ENCODE peak calls at places on chromosomes 16 and 17, in ten cellular contexts. G is trophoblast cell; N is OCI-LY7; K is foreskin keratinocyte; O is aorta; W is cardiac muscle cell; C is thoracic aorta; D is esophagus muscularis mucosa; I is CD4-positive, CD25-positive, alpha-beta regulatory T cell; F is tibial artery. A is an unnamed sample. For H3K4me1, the result is how much of the 10 kb centered on the place peaks cover.

GRCh38 chr17:67585077-67585602 is 132.6 kb upstream of the NOL11 start:
- DNase-seq in G (peak), F (no peak), I (no peak), O (no peak), K (no peak), W (no peak), N (no peak), C (no peak), D (no peak), A (no peak)

GRCh38 chr16:75267631-75268264 is 16.3 kb upstream of the BCAR1 start:
- DNase-seq in O (peak), I (no peak), F (no peak), K (peak), G (peak), D (no peak), W (no peak), N (no peak), C (no peak), A (peak)

GRCh38 chr16:30112197-30113030 is 923 bp downstream of the GDPD3 start:
- DNase-seq in N (peak), K (no peak), G (peak), I (peak), F (peak), O (peak), D (no peak), W (peak), C (no peak), A (peak)

GRCh38 chr17:45132302-45132568 is at the start of gene PLCD3:
- DNase-seq in D (no peak), G (no peak), K (no peak), F (no peak), N (no peak), W (no peak), O (no peak), C (no peak), I (no peak), A (no peak)

GRCh38 chr17:21039839-21040575 is 2.8 kb downstream of the USP22 start:
- DNase-seq in W (peak), K (no peak), I (peak), N (peak), O (no peak), G (peak), D (no peak), F (no peak), C (no peak), A (no peak)

GRCh38 chr17:73175962-73176565 is 11.3 kb downstream of the SSTR2 start:
- DNase-seq in K (no peak), G (no peak), C (no peak), F (no peak), W (no peak), I (no peak), N (no peak), O (no peak), D (no peak), A (no peak)

GRCh38 chr17:5000237-5000639 is 2.5 kb downstream of the KIF1C start:
- DNase-seq in O (peak), G (no peak), I (no peak), C (peak), F (peak), N (no peak), W (peak), D (no peak), K (no peak), A (peak)

GRCh38 chr17:55964191-55964590 is 189.1 kb upstream of the ANKFN1 start:
- DNase-seq in O (no peak), W (no peak), G (peak), K (no peak), D (no peak), F (no peak), N (no peak), I (no peak), C (no peak), A (no peak)

GRCh38 chr16:84234656-84235285 is 5.0 kb downstream of the KCNG4 start:
- DNase-seq in D (no peak), W (peak), F (no peak), G (no peak), O (no peak), K (no peak), C (no peak), I (no peak), N (no peak), A (no peak)

GRCh38 chr16:46747777-46748651 is at the start of gene MYLK3:
- DNase-seq in N (no peak), K (no peak), G (peak), F (no peak), C (no peak), W (peak), I (no peak), D (no peak), O (no peak), A (peak)

GRCh38 chr16:69798466-69798865 is 36.3 kb downstream of the WWP2 start:
- DNase-seq in F (no peak), W (peak), N (no peak), C (no peak), O (no peak), D (no peak), K (no peak), I (no peak), G (no peak), A (peak)

GRCh38 chr16:54928016-54928356 is 2.7 kb upstream of the IRX5 start:
- DNase-seq in G (peak), K (no peak), N (peak), C (no peak), D (no peak), F (no peak), I (no peak), O (no peak), W (peak), A (no peak)

GRCh38 chr16:50247123-50247905 is 19.0 kb upstream of the ADCY7 start:
- DNase-seq in O (no peak), G (no peak), I (no peak), W (no peak), K (no peak), D (no peak), F (no peak), N (no peak), C (no peak), A (no peak)

GRCh38 chr16:86986809-86987487 is 330.2 kb downstream of the C16orf95 start:
- DNase-seq in D (no peak), F (no peak), N (no peak), C (no peak), G (peak), K (no peak), O (no peak), W (no peak), I (no peak), A (no peak)

GRCh38 chr17:50613596-50613995 is 21.1 kb upstream of the ABCC3 start:
- DNase-seq in O (no peak), G (no peak), K (no peak), N (no peak), W (peak), D (no peak), C (no peak), I (no peak), F (no peak), A (no peak)

GRCh38 chr17:63442549-63443035 is 3.5 kb downstream of the CYB561 start:
- DNase-seq in D (no peak), O (peak), F (no peak), W (no peak), N (peak), G (no peak), C (no peak), I (no peak), K (no peak), A (no peak)

GRCh38 chr17:63433746-63434591 is 12.1 kb downstream of the CYB561 start:
- DNase-seq in K (peak), W (peak), O (peak), G (peak), N (no peak), F (peak), D (peak), I (no peak), C (peak), A (no peak)

GRCh38 chr17:19905514-19905913 is 37.8 kb upstream of the ULK2 start:
- DNase-seq in N (no peak), D (no peak), K (no peak), C (no peak), F (no peak), W (no peak), G (no peak), I (no peak), O (no peak), A (no peak)

GRCh38 chr17:42214156-42214555 is 19.9 kb upstream of the GHDC start:
- DNase-seq in C (no peak), W (no peak), F (no peak), I (no peak), D (no peak), K (no peak), N (no peak), O (no peak), G (peak), A (no peak)

GRCh38 chr17:33120103-33120502 is 128.5 kb downstream of the SPACA3 start:
- DNase-seq in C (no peak), K (no peak), G (no peak), O (no peak), I (no peak), N (no peak), W (no peak), F (no peak), D (no peak), A (no peak)

GRCh38 chr16:3180445-3180878 is 7.5 kb upstream of the OR1F1 start:
- DNase-seq in G (no peak), F (no peak), I (no peak), W (no peak), O (no peak), C (no peak), K (no peak), N (no peak), D (no peak), A (no peak)

GRCh38 chr16:68503334-68503733 is 35.8 kb upstream of the ZFP90 start:
- DNase-seq in I (no peak), C (no peak), N (no peak), O (no peak), G (no peak), D (no peak), W (no peak), F (no peak), K (no peak), A (no peak)

GRCh38 chr17:57109393-57110151 is 24.5 kb downstream of the AKAP1 start:
- DNase-seq in W (peak), G (no peak), C (no peak), O (no peak), F (no peak), K (no peak), I (no peak), D (no peak), N (no peak), A (no peak)

GRCh38 chr17:57108656-57109392 is 23.8 kb downstream of the AKAP1 start:
- DNase-seq in F (peak), C (peak), I (no peak), G (no peak), K (no peak), O (peak), W (no peak), D (no peak), N (no peak), A (no peak)

GRCh38 chr17:57106107-57106835 is 21.2 kb downstream of the AKAP1 start:
- DNase-seq in I (no peak), G (peak), F (no peak), C (no peak), N (no peak), K (no peak), W (no peak), O (no peak), D (no peak), A (no peak)

GRCh38 chr17:57106836-57107497 is 21.9 kb downstream of the AKAP1 start:
- DNase-seq in D (no peak), K (no peak), I (no peak), C (no peak), W (no peak), N (no peak), O (no peak), F (no peak), G (no peak), A (no peak)

GRCh38 chr17:57107498-57108101 is 22.6 kb downstream of the AKAP1 start:
- DNase-seq in K (peak), C (no peak), F (no peak), O (peak), I (no peak), D (no peak), W (no peak), G (no peak), N (no peak), A (peak)
- H3K4me1 ChIP-seq in K (under half), C (half or more), F (half or more), O (under half), I (under half), D (half or more), W (under half), G (under half), N (under half), A (under half)

DNA sequence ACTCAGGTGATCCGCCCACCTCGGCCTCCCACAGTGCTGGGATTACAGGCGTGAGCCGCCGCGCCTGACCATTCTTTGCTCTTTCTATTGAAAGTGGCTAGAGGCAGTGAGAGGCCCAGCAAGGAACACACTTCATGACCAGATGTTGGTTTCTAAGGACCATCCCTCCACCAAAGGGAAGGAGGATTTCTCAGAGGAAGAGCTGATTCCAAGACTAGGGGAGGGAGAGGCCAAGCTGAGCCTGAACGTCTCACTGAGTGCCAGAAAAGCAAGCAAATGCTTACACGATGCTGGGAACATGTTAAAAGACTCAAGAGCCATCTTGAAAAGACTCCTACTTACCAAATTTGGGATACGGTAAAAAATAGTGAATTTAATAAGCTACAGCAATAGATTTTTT is 79.2 kb downstream of the MRM3 start:
- DNase-seq in O (no peak), N (no peak), W (no peak), F (no peak), I (no peak), K (no peak), G (no peak), C (no peak), D (no peak), A (no peak)
- H3K4me1 ChIP-seq in O (under half), N (under half), W (under half), F (under half), I (under half), K (under half), G (under half), C (under half), D (under half), A (under half)

DNA sequence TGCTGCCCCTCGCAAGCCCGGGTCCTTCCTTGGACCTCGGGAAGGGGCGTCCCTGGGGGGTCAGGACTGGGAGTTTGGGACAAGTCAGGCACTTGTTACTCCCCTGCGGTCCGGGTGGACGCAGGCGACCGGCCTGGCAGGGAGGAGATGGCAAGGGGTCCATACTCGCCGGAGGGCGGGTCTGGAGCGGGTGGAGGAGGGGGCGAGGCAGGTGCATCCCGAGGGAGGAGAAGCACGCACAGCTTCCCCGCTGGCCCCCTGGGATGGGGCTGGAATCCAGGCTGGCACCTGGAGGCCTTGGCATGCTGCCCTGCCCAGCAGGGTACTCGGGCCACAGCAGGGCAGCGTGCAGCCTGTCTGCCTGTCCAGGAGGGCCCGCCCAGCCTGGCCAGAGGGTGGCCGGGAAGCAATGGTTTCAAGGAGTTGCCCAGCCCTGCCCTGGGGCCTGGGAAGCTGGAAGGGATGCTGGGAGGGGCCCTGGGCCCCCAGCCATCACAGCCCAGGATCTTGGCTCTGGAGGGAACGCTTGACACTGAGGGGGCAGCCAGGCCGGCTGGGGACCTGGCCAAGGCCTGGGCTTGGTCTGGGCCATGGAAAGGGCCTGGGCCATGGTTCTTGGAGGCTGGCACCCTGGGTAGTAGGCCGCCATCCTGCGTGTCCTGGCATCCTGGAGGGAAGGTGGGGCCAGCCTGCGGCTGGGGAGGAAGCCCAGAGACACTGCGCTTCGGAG is 1.0 kb downstream of the GLIS2 start:
- DNase-seq in I (no peak), N (no peak), F (peak), G (peak), K (no peak), C (no peak), W (no peak), O (peak), D (no peak), A (peak)
- H3K4me1 ChIP-seq in I (under half), N (under half), F (half or more), G (under half), K (under half), C (half or more), W (under half), O (under half), D (half or more), A (under half)

GRCh38 chr17:40017422-40018080 is 2.3 kb downstream of the CSF3 start:
- DNase-seq in G (no peak), I (no peak), O (no peak), F (no peak), W (peak), K (no peak), C (no peak), D (no peak), N (no peak), A (no peak)
- H3K4me1 ChIP-seq in G (under half), I (under half), O (under half), F (half or more), W (under half), K (under half), C (under half), D (half or more), N (under half), A (half or more)

GRCh38 chr16:67166883-67167168 is 2.3 kb downstream of the HSF4 start:
- DNase-seq in N (no peak), D (no peak), F (no peak), C (no peak), I (no peak), G (no peak), O (no peak), W (no peak), K (no peak), A (no peak)
- H3K4me1 ChIP-seq in N (under half), D (half or more), F (half or more), C (half or more), I (half or more), G (under half), O (under half), W (under half), K (under half), A (half or more)

DNA sequence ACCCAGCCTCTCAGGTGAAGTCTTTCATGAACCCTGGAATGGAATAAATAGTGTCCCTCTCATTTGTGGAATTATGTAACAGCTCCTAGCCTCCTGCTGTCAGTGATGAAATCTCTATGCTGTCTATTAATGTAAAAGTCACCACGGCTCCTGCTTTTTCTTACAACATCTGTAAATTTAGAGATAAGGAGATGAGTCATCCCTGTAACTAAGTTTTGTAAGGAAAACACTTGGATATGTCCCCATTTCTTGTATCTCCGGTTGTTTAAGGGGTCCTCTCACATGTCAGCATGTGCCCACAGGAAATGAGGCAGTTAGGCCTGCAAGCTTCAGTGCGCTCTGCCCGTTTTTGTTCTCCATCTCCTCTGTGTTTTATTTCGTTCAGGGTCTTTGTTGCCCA is 2.8 kb upstream of the NAT9 start:
- DNase-seq in D (no peak), I (no peak), C (no peak), F (no peak), K (no peak), N (no peak), G (peak), W (peak), O (no peak), A (no peak)
- H3K4me1 ChIP-seq in D (under half), I (under half), C (under half), F (under half), K (under half), N (under half), G (under half), W (under half), O (under half), A (under half)

GRCh38 chr17:81549031-81549557 is 3.1 kb downstream of the FAAP100 start:
- DNase-seq in N (no peak), G (no peak), F (no peak), I (no peak), C (no peak), W (no peak), O (no peak), K (no peak), D (no peak), A (no peak)
- H3K4me1 ChIP-seq in N (under half), G (under half), F (under half), I (under half), C (under half), W (under half), O (under half), K (under half), D (under half), A (under half)

DNA sequence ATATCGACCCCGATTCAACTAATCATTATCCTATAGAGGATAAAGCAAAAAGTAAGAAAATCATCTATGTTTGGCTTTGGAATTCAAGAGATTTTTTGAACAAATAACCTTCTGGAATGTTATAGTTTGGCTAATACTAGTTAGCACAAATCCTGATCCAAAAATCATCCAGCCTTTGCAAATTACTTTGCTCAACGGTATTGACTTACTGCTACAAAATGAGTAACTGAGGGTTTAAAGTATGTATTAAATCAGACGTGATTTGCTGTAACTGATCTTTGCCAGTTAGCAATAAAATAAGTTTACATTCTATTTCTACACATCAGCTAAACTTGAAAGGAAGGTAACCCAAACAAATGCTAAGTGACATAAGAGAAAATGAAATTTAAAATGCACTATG is 6.5 kb downstream of the MED13 start:
- DNase-seq in F (no peak), K (no peak), W (no peak), G (no peak), C (no peak), D (no peak), I (no peak), O (no peak), N (no peak), A (no peak)
- H3K4me1 ChIP-seq in F (half or more), K (under half), W (under half), G (under half), C (half or more), D (half or more), I (half or more), O (under half), N (under half), A (half or more)

DNA sequence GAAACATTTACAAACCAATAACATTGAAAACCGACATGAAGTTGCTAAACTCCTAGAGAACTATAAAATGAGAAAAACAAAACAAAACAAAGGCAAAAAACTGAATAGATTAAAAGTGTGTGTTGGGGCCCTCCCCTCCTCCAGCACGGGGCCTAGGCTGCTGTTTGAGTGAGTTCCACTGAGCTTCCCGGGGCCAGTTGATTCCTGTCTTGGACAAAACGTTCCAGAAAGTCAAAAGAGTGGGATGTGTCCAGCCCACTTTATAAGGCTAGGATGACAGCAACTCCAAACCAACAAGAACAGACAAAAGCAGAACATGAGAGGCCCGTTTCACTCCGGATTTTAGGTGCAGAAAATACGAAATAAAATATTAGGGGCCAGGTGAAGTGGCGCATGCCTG is 11.6 kb upstream of the CSNK1D start:
- DNase-seq in I (no peak), D (no peak), O (no peak), N (no peak), C (no peak), W (no peak), K (no peak), G (no peak), F (no peak), A (no peak)
- H3K4me1 ChIP-seq in I (under half), D (under half), O (under half), N (under half), C (under half), W (under half), K (under half), G (under half), F (under half), A (under half)

A was measured in upper lobe of right lung.